ENCODE peak calls at places on chromosome 10, in four cellular contexts. U is HCT116, J is fibroblast of lung, S is psoas muscle. I is an unnamed sample.

GRCh38 chr10:34584164-34584563 is 230.9 kb downstream of the PARD3 start:
- DNase-seq in U (no peak), J (peak; percentile 94), S (no peak), I (no peak)

GRCh38 chr10:129450391-129450790 is 16.6 kb upstream of the MGMT start:
- DNase-seq in U (no peak), J (no peak), S (no peak), I (no peak)

GRCh38 chr10:101380353-101381017 is 26.5 kb downstream of the BTRC start:
- DNase-seq in U (no peak), J (no peak), S (no peak), I (no peak)

GRCh38 chr10:1309237-1309968 is 253.2 kb downstream of the WDR37 start:
- DNase-seq in U (no peak), J (no peak), S (no peak), I (no peak)

GRCh38 chr10:703118-703517 is 13.7 kb upstream of the DIP2C start:
- DNase-seq in U (no peak), J (no peak), S (no peak), I (no peak)

GRCh38 chr10:9297580-9297979 is 1243.1 kb downstream of the GATA3 start:
- DNase-seq in U (no peak), J (no peak), S (no peak), I (no peak)

GRCh38 chr10:44995914-44996633 is 4.6 kb upstream of the ZNF22 start:
- DNase-seq in U (no peak), J (peak; percentile 84), S (peak; percentile 81), I (no peak)

GRCh38 chr10:130834170-130834569 is 477.4 kb downstream of the TCERG1L start:
- DNase-seq in U (no peak), J (no peak), S (no peak), I (no peak)

DNA sequence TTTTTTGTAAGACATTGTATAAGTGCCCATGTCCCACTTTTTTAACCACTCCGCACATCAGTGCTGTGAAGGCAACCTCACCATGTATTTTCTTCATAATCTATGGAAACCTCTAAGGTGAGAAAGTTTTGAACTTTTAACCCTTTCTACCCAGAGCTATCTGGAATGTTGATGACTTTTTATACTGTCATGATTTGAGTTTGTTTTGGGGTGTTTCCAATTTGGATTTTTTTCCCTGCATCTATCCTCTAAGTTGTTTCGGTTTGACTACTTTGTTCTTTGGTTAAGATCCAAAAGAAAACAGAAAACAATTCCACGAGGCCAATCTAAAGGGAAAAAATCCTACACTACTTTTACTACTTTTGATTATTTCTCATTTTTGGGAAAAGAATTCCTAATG is 279.7 kb downstream of the USP6NL start:
- DNase-seq in U (no peak), J (peak; percentile 47), S (no peak), I (no peak)
- H3K27me3 ChIP-seq in U (peaks cover 31% of the 10 kb centered on the region), J (no peaks in the 10 kb centered on the region), S (no peaks in the 10 kb centered on the region), I (no peaks in the 10 kb centered on the region)

DNA sequence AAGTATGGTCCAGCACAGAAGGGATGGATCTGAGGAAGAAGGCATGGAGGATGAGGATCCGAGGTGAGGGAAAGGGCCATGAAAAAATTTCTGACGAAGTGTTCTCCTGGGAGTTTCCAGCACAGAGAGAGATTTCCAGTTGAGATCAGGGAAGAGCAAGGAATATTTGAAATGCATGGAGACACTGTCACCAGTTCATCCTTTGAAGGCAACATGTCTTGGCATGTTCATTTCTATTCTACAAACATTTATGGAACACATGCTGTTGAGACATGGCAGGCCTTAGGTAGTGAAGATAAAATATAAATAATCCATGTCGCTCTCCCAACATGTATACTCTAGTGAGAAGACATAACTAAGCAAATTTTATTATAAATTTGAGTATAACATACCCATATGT is 234.0 kb upstream of the TCF7L2 start:
- DNase-seq in U (no peak), J (no peak), S (no peak), I (no peak)
- TF ChIP-seq CTCF in U (no peak), J (no peak), S (no peak), I (no peak)

GRCh38 chr10:28429573-28430216 is 103.2 kb upstream of the WAC start:
- DNase-seq in U (peak; percentile 8), J (peak; percentile 11), S (no peak), I (no peak)

GRCh38 chr10:28434063-28434462 is 98.9 kb upstream of the WAC start:
- DNase-seq in U (no peak), J (no peak), S (no peak), I (no peak)

GRCh38 chr10:28432210-28432676 is 100.7 kb upstream of the WAC start:
- DNase-seq in U (peak; percentile 70), J (peak; percentile 80), S (peak; percentile 66), I (no peak)

GRCh38 chr10:28429045-28429444 is 103.9 kb upstream of the WAC start:
- DNase-seq in U (no peak), J (no peak), S (no peak), I (no peak)

DNA sequence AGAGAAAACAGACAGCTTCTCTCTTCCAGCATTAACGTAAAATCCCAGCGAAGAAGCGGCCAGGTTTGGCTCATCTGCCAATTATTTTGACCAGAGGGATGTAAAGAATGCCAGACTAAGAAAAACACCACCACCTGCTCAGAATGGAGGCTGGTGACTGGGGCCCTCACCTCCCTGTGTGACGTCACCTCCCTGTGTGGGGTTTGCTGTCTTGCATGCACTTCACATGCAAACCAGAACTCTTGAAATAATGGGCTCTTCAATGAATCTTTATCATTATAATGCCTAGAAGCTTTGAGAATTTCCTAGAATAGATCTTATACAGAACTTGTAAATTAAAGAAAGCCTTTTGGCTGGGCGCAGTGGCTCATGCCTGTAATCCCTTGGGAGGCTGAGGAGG is 101.8 kb upstream of the WAC start:
- DNase-seq in U (no peak), J (no peak), S (no peak), I (no peak)
- H3K4me1 ChIP-seq in U (peaks cover 7% of the 10 kb centered on the region), J (no peaks in the 10 kb centered on the region), S (no peaks in the 10 kb centered on the region), I (no peaks in the 10 kb centered on the region)

GRCh38 chr10:128026620-128027281 is 99.5 kb downstream of the MKI67 start:
- DNase-seq in U (no peak), J (no peak), S (no peak), I (no peak)

GRCh38 chr10:128024426-128024825 is 101.8 kb downstream of the MKI67 start:
- DNase-seq in U (no peak), J (no peak), S (no peak), I (no peak)

GRCh38 chr10:128027306-128027705 is 98.9 kb downstream of the MKI67 start:
- DNase-seq in U (no peak), J (no peak), S (no peak), I (no peak)

GRCh38 chr10:128025437-128025836 is 100.8 kb downstream of the MKI67 start:
- DNase-seq in U (no peak), J (no peak), S (no peak), I (no peak)

GRCh38 chr10:128025951-128026350 is 100.3 kb downstream of the MKI67 start:
- DNase-seq in U (no peak), J (no peak), S (no peak), I (no peak)
- H3K27me3 ChIP-seq in U (no peaks in the 10 kb centered on the region), J (no peaks in the 10 kb centered on the region), S (peaks cover 2% of the 10 kb centered on the region), I (peaks cover 3% of the 10 kb centered on the region)

DNA sequence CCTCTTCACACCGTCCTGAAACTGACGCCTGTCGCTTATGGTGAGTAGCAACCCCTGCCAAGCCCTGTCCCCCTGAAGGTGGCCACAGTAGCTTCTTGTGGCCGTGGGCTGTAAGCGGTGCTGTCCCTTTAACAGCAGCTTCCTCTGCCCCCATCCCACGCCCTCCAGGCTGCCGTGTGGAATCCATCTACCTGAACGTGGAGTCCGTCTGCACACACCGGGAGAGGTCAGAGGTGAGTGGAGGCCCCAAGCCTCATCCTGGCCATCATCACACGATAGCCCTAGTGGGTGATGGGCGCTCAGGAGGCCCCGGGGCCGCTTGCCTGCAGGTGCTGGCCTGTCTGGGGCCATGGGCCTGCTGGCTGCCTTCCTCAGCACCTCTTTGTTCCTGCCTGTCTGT is 21.2 kb downstream of the PFKFB3 start:
- DNase-seq in U (no peak), J (no peak), S (no peak), I (no peak)
- TF ChIP-seq CTCF in U (no peak), J (no peak), S (no peak), I (no peak)